ENCODE peak calls at places on chromosomes 13 and 19, in seven cellular contexts. One of them, this sample, is unnamed.

GRCh38 chr13:113350938-113351335 is 13.0 kb downstream of the GRTP1 start:
- DNase-seq in Peyer's patch: no peak
- DNase-seq in transverse colon: no peak
- DNase-seq in AG10803: no peak
- DNase-seq in HepG2: no peak
- DNase-seq in tibial artery: no peak
- DNase-seq in WERI-Rb-1: no peak
- DNase-seq in this sample: no peak

GRCh38 chr13:68988176-68988575 is 1119.5 kb upstream of the ATXN8OS start:
- DNase-seq in AG10803: no peak
- DNase-seq in WERI-Rb-1: no peak
- DNase-seq in HepG2: no peak
- DNase-seq in Peyer's patch: no peak
- DNase-seq in tibial artery: no peak
- DNase-seq in transverse colon: no peak
- DNase-seq in this sample: no peak

GRCh38 chr13:73717632-73718031 is 416.6 kb downstream of the KLF12 start:
- DNase-seq in transverse colon: no peak
- DNase-seq in HepG2: no peak
- DNase-seq in AG10803: no peak
- DNase-seq in Peyer's patch: no peak
- DNase-seq in tibial artery: no peak
- DNase-seq in WERI-Rb-1: no peak
- DNase-seq in this sample: peak; percentile 55

GRCh38 chr19:7393934-7394508 is 45.3 kb downstream of the ARHGEF18 start:
- DNase-seq in transverse colon: no peak
- DNase-seq in AG10803: no peak
- DNase-seq in Peyer's patch: no peak
- DNase-seq in HepG2: no peak
- DNase-seq in WERI-Rb-1: no peak
- DNase-seq in tibial artery: no peak
- DNase-seq in this sample: no peak

GRCh38 chr19:34838753-34839431 is 65.9 kb upstream of the ZNF599 start:
- DNase-seq in transverse colon: peak; percentile 31
- DNase-seq in HepG2: peak; percentile 24
- DNase-seq in tibial artery: no peak
- DNase-seq in AG10803: peak; percentile 5
- DNase-seq in WERI-Rb-1: peak; percentile 19
- DNase-seq in Peyer's patch: peak; percentile 62
- DNase-seq in this sample: no peak

GRCh38 chr13:113756441-113757097 is 2.5 kb upstream of the TMEM255B start:
- DNase-seq in HepG2: no peak
- DNase-seq in tibial artery: peak; percentile 62
- DNase-seq in WERI-Rb-1: peak; percentile 5
- DNase-seq in Peyer's patch: peak; percentile 27
- DNase-seq in AG10803: no peak
- DNase-seq in transverse colon: no peak
- DNase-seq in this sample: no peak

GRCh38 chr13:109758937-109759480 is 27.4 kb downstream of the IRS2 start:
- DNase-seq in tibial artery: no peak
- DNase-seq in WERI-Rb-1: no peak
- DNase-seq in transverse colon: no peak
- DNase-seq in AG10803: no peak
- DNase-seq in Peyer's patch: no peak
- DNase-seq in HepG2: no peak
- DNase-seq in this sample: no peak

GRCh38 chr13:52405767-52406494 is at the start of gene THSD1:
- DNase-seq in AG10803: peak; percentile 56
- DNase-seq in WERI-Rb-1: peak; percentile 35
- DNase-seq in tibial artery: peak; percentile 71
- DNase-seq in Peyer's patch: peak; percentile 50
- DNase-seq in HepG2: no peak
- DNase-seq in transverse colon: peak; percentile 24
- DNase-seq in this sample: peak; percentile 80

GRCh38 chr13:33606692-33607091 is 211.3 kb upstream of the RFC3 start:
- DNase-seq in AG10803: no peak
- DNase-seq in Peyer's patch: no peak
- DNase-seq in HepG2: no peak
- DNase-seq in transverse colon: no peak
- DNase-seq in WERI-Rb-1: peak; percentile 40
- DNase-seq in tibial artery: no peak
- DNase-seq in this sample: no peak

GRCh38 chr13:49388256-49388655 is 55.6 kb downstream of the CAB39L start:
- DNase-seq in Peyer's patch: no peak
- DNase-seq in transverse colon: no peak
- DNase-seq in tibial artery: no peak
- DNase-seq in WERI-Rb-1: no peak
- DNase-seq in HepG2: no peak
- DNase-seq in AG10803: no peak
- DNase-seq in this sample: no peak

DNA sequence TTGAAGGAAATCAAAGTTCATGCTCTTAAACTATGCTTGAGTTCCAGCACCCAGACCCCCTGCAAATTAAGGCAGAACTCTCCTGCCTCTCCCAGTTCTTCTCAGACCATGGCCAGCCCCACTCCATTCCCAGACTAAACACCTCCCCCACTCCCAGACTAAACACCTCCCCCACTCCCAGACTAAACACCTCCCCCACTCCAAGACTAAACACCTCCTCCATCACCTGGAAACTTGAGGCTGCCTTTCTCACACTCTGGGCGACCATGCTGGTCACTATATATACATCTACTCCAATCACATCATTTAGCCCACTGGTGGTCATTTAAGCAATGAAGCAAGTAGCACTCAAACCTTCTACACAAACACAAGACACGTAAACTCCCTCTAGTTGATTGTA is 57.2 kb downstream of the CAB39L start:
- DNase-seq in Peyer's patch: no peak
- DNase-seq in HepG2: no peak
- DNase-seq in WERI-Rb-1: no peak
- DNase-seq in AG10803: no peak
- DNase-seq in transverse colon: no peak
- DNase-seq in tibial artery: no peak
- DNase-seq in this sample: no peak
- H3K4me3 ChIP-seq in Peyer's patch: no peak overlapping the region
- H3K4me3 ChIP-seq in HepG2: no peak overlapping the region
- H3K4me3 ChIP-seq in WERI-Rb-1: no peak overlapping the region
- H3K4me3 ChIP-seq in AG10803: no peak overlapping the region
- H3K4me3 ChIP-seq in transverse colon: no peak overlapping the region
- H3K4me3 ChIP-seq in tibial artery: no peak overlapping the region
- H3K4me3 ChIP-seq in this sample: no peak overlapping the region

DNA sequence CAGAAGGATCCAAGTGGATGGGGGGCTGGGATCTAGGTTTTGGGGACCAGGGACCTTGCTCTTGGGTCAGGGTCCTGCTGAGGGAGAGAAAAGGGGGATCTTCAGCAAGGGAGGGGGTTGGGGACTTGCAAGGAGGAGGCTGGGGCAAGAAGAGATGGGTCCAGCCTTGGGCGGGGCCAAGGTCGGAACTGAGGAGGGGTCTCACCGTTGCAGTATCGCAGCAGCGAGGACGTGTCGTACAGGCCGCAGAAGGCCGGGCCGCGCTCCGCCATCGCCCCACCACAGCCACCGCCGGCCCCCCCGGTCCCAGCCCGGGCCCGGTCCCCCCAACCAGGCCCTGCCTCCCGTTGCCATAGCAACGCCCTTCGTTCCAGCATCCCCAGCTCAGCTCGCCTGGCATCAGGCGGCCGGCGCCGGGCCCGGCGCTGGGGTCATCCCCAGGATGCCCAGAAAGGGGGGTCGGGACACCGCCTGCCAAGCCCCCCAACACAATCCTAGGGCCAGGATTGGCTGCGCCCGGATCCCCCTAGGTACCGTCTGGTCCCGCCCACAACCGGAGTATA is 6.0 kb upstream of the EML2 start:
- DNase-seq in AG10803: no peak
- DNase-seq in tibial artery: no peak
- DNase-seq in Peyer's patch: no peak
- DNase-seq in transverse colon: no peak
- DNase-seq in WERI-Rb-1: no peak
- DNase-seq in HepG2: no peak
- DNase-seq in this sample: no peak
- H3K4me3 ChIP-seq in AG10803: peak overlapping the region; percentile 62
- H3K4me3 ChIP-seq in tibial artery: peak overlapping the region; percentile 30
- H3K4me3 ChIP-seq in Peyer's patch: peak overlapping the region; percentile 40
- H3K4me3 ChIP-seq in transverse colon: peak overlapping the region; percentile 39
- H3K4me3 ChIP-seq in WERI-Rb-1: peak overlapping the region; percentile 43
- H3K4me3 ChIP-seq in HepG2: no peak overlapping the region
- H3K4me3 ChIP-seq in this sample: peak overlapping the region; percentile 44

DNA sequence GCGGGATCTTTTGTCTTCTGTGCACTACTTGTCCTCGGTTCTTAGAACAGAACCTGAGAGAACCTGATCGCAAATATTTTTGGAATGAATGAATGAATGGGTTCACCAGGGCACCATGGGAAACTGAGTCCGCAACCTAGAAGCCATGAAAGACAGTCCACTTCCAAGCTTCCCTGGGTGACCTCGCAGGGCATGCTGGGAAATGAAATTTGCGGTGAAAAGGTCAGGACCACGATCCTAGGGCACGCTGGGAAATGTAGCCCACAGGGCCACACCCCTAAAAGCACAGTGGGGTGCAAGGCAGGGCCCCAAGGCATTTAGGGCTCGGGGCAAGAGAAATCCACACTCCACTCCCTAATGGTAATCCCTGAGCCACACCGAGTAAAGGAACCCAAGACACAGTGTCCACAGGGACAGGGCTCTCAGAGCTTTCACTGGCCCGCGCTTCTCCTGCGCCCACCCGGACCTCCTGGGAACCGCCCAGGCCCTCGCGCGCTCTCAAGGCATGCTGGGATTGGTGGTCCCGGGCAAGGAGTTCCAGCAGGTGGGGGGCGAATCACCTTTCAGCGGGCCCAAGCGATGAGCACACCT is 1.1 kb upstream of the PPP1R12C start:
- DNase-seq in AG10803: peak; percentile 30
- DNase-seq in HepG2: no peak
- DNase-seq in Peyer's patch: peak; percentile 70
- DNase-seq in WERI-Rb-1: no peak
- DNase-seq in tibial artery: no peak
- DNase-seq in transverse colon: peak; percentile 35
- DNase-seq in this sample: no peak
- H3K4me3 ChIP-seq in AG10803: peak overlapping the region; percentile 73
- H3K4me3 ChIP-seq in HepG2: peak overlapping the region; percentile 98
- H3K4me3 ChIP-seq in Peyer's patch: peak overlapping the region; percentile 94
- H3K4me3 ChIP-seq in WERI-Rb-1: peak overlapping the region; percentile 94
- H3K4me3 ChIP-seq in tibial artery: peak overlapping the region; percentile 87
- H3K4me3 ChIP-seq in transverse colon: peak overlapping the region; percentile 90
- H3K4me3 ChIP-seq in this sample: peak overlapping the region; percentile 68

DNA sequence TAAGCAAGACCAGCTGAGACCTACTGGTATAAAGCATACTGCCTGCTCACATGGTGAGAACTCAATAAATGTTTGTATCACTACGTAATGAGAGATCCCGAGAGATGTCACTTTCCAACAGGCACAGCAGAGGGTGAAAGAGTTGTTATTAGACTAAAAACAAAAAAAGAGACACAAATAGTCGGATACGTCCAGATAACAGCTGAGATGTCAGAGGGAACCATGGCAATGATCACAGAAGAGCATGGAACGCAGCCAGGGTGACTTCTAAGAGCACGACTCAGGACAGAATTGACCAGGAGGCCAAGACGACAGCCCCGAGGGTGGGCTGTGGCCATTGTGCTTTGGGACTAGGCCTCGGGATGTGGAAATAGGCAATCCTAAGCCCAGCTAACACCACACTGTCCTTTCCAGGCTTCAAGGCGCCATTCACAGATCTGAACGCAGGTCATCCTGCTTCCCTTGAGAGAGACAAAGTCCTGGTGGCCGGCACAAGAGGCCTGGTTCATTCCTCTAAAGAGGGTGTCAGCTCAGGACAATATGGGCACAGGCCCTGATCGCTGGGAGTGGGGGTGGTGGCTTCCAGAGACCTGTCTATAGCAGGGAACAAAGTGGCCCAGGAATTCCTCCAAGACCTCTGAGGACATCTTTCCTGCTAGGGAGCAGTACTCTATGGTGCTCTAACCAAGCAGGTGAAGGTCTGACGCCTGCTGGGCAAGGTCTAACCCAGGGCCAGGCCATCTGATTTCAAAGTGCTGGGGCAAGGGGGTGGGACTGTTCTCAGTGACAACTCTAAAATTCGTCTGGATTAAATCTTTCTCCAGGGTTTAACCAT is 3.2 kb downstream of the SH3GL1 start:
- DNase-seq in WERI-Rb-1: no peak
- DNase-seq in transverse colon: no peak
- DNase-seq in HepG2: no peak
- DNase-seq in AG10803: peak; percentile 21
- DNase-seq in tibial artery: no peak
- DNase-seq in Peyer's patch: no peak
- DNase-seq in this sample: no peak
- H3K4me3 ChIP-seq in WERI-Rb-1: no peak overlapping the region
- H3K4me3 ChIP-seq in transverse colon: no peak overlapping the region
- H3K4me3 ChIP-seq in HepG2: no peak overlapping the region
- H3K4me3 ChIP-seq in AG10803: peak overlapping the region; percentile 3
- H3K4me3 ChIP-seq in tibial artery: no peak overlapping the region
- H3K4me3 ChIP-seq in Peyer's patch: no peak overlapping the region
- H3K4me3 ChIP-seq in this sample: no peak overlapping the region

GRCh38 chr19:10428996-10429381 is 8.7 kb downstream of the PDE4A start:
- DNase-seq in HepG2: no peak
- DNase-seq in WERI-Rb-1: no peak
- DNase-seq in transverse colon: no peak
- DNase-seq in Peyer's patch: no peak
- DNase-seq in tibial artery: no peak
- DNase-seq in AG10803: no peak
- DNase-seq in this sample: no peak
- H3K4me3 ChIP-seq in HepG2: no peak overlapping the region
- H3K4me3 ChIP-seq in WERI-Rb-1: no peak overlapping the region
- H3K4me3 ChIP-seq in transverse colon: no peak overlapping the region
- H3K4me3 ChIP-seq in Peyer's patch: no peak overlapping the region
- H3K4me3 ChIP-seq in tibial artery: no peak overlapping the region
- H3K4me3 ChIP-seq in AG10803: no peak overlapping the region
- H3K4me3 ChIP-seq in this sample: no peak overlapping the region

GRCh38 chr19:45781282-45782161 is 768 bp downstream of the DMPK start:
- DNase-seq in HepG2: no peak
- DNase-seq in transverse colon: peak; percentile 50
- DNase-seq in WERI-Rb-1: peak; percentile 6
- DNase-seq in Peyer's patch: no peak
- DNase-seq in tibial artery: peak; percentile 82
- DNase-seq in AG10803: no peak
- DNase-seq in this sample: peak; percentile 90

GRCh38 chr19:45778010-45778671 is 4.1 kb downstream of the DMPK start:
- DNase-seq in WERI-Rb-1: no peak
- DNase-seq in AG10803: no peak
- DNase-seq in HepG2: no peak
- DNase-seq in transverse colon: no peak
- DNase-seq in Peyer's patch: no peak
- DNase-seq in tibial artery: no peak
- DNase-seq in this sample: no peak

GRCh38 chr19:45780448-45781281 is 1.6 kb downstream of the DMPK start:
- DNase-seq in AG10803: no peak
- DNase-seq in Peyer's patch: no peak
- DNase-seq in transverse colon: no peak
- DNase-seq in tibial artery: peak; percentile 78
- DNase-seq in HepG2: peak; percentile 47
- DNase-seq in WERI-Rb-1: no peak
- DNase-seq in this sample: no peak

GRCh38 chr19:45779231-45780145 is 2.8 kb downstream of the DMPK start:
- DNase-seq in Peyer's patch: peak; percentile 95
- DNase-seq in transverse colon: peak; percentile 97
- DNase-seq in AG10803: peak; percentile 47
- DNase-seq in WERI-Rb-1: peak; percentile 72
- DNase-seq in tibial artery: peak; percentile 95
- DNase-seq in HepG2: peak; percentile 63
- DNase-seq in this sample: peak; percentile 77

DNA sequence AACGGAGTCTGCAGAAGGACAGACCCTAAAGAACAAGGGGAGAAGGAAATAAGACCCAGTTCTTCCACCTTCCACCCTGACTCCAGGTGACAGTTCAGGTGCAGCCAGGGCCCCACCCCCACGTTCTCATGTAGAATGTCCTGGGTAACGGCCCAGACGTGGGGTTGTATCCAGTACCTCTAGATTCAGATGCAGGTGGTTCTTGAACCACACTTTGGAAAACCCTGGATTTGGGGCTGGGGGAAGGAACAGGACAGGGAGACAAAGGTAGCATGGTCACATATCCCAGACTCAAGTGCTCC is 2.2 kb downstream of the DMPK start:
- DNase-seq in AG10803: no peak
- DNase-seq in Peyer's patch: no peak
- DNase-seq in transverse colon: no peak
- DNase-seq in tibial artery: no peak
- DNase-seq in HepG2: no peak
- DNase-seq in WERI-Rb-1: no peak
- DNase-seq in this sample: no peak
- H3K4me3 ChIP-seq in AG10803: peak overlapping the region; percentile 77
- H3K4me3 ChIP-seq in Peyer's patch: peak overlapping the region; percentile 31
- H3K4me3 ChIP-seq in transverse colon: peak overlapping the region; percentile 53
- H3K4me3 ChIP-seq in tibial artery: peak overlapping the region; percentile 86
- H3K4me3 ChIP-seq in HepG2: no peak overlapping the region
- H3K4me3 ChIP-seq in WERI-Rb-1: no peak overlapping the region
- H3K4me3 ChIP-seq in this sample: peak overlapping the region; percentile 84